ENCODE peak calls at places on chromosome 11, in nine cellular contexts. C is coronary artery; R is hepatocyte; F is CD4-positive, CD25-positive, alpha-beta regulatory T cell; I is mammary epithelial cell; L is cardiac muscle cell; H is kidney; G is ascending aorta; D is mesendoderm. P is an unnamed sample.

GRCh38 chr11:1280116-1281035 is 29.1 kb downstream of the TOLLIP start:
- DNase-seq in C (no peak), R (no peak), F (no peak), I (no peak), L (no peak), H (peak; percentile 61), G (no peak), D (no peak), P (no peak)

GRCh38 chr11:132033051-132033450 is 662.6 kb downstream of the NTM start:
- DNase-seq in C (no peak), R (no peak), F (no peak), I (no peak), L (peak; percentile 32), H (no peak), G (no peak), D (no peak), P (no peak)

GRCh38 chr11:28447226-28447625 is 339.0 kb downstream of the METTL15 start:
- DNase-seq in C (no peak), R (no peak), F (no peak), I (no peak), L (peak; percentile 55), H (no peak), G (no peak), D (no peak), P (no peak)

GRCh38 chr11:59358595-59358994 is at the start of gene OR5AN1:
- DNase-seq in C (no peak), R (no peak), F (no peak), I (no peak), L (no peak), H (no peak), G (no peak), D (no peak), P (no peak)

GRCh38 chr11:45988922-45989321 is 66.5 kb downstream of the LARGE2 start:
- DNase-seq in C (no peak), R (no peak), F (no peak), I (no peak), L (no peak), H (no peak), G (no peak), D (no peak), P (no peak)

GRCh38 chr11:17735823-17736772 is 1.5 kb downstream of the KCNC1 start:
- DNase-seq in C (no peak), R (no peak), F (no peak), I (no peak), L (no peak), H (peak; percentile 72), G (no peak), D (no peak), P (no peak)

GRCh38 chr11:62994775-62995174 is 10.0 kb upstream of the SLC22A6 start:
- DNase-seq in C (no peak), R (no peak), F (no peak), I (no peak), L (no peak), H (no peak), G (no peak), D (no peak), P (no peak)

GRCh38 chr11:70650075-70650909 is 252.0 kb downstream of the CTTN start:
- DNase-seq in C (no peak), R (peak; percentile 91), F (peak; percentile 27), I (peak; percentile 57), L (peak; percentile 82), H (no peak), G (no peak), D (peak; percentile 83), P (no peak)

GRCh38 chr11:6443269-6444003 is 2.6 kb upstream of the HPX start:
- DNase-seq in C (no peak), R (peak; percentile 74), F (peak; percentile 67), I (peak; percentile 27), L (peak; percentile 72), H (peak; percentile 79), G (no peak), D (peak; percentile 69), P (peak; percentile 67)

GRCh38 chr11:118068206-118068944 is 8.5 kb upstream of the TMPRSS4 start:
- DNase-seq in C (no peak), R (no peak), F (no peak), I (no peak), L (no peak), H (no peak), G (no peak), D (peak; percentile 67), P (no peak)

GRCh38 chr11:45147871-45148270 is 1.4 kb downstream of the PRDM11 start:
- DNase-seq in C (no peak), R (no peak), F (no peak), I (no peak), L (no peak), H (no peak), G (no peak), D (no peak), P (no peak)

GRCh38 chr11:18265949-18266348 is at the start of gene SAA1:
- DNase-seq in C (no peak), R (peak; percentile 15), F (no peak), I (peak; percentile 87), L (peak; percentile 39), H (no peak), G (no peak), D (no peak), P (no peak)

GRCh38 chr11:105582497-105582896 is 27.4 kb upstream of the GRIA4 start:
- DNase-seq in C (no peak), R (no peak), F (no peak), I (peak; percentile 0), L (no peak), H (no peak), G (no peak), D (no peak), P (no peak)

GRCh38 chr11:3865388-3866193 is 10.1 kb downstream of the STIM1 start:
- DNase-seq in C (no peak), R (no peak), F (peak; percentile 56), I (peak; percentile 66), L (peak; percentile 80), H (no peak), G (no peak), D (no peak), P (no peak)

GRCh38 chr11:96316869-96317268 is 26.1 kb downstream of the MAML2 start:
- DNase-seq in C (no peak), R (no peak), F (no peak), I (no peak), L (no peak), H (no peak), G (no peak), D (no peak), P (no peak)

GRCh38 chr11:96318850-96319249 is 24.1 kb downstream of the MAML2 start:
- DNase-seq in C (no peak), R (no peak), F (no peak), I (no peak), L (no peak), H (no peak), G (no peak), D (no peak), P (no peak)

GRCh38 chr11:96318399-96318798 is 24.6 kb downstream of the MAML2 start:
- DNase-seq in C (no peak), R (no peak), F (no peak), I (no peak), L (no peak), H (no peak), G (no peak), D (no peak), P (no peak)

GRCh38 chr11:96317985-96318384 is 25.0 kb downstream of the MAML2 start:
- DNase-seq in C (no peak), R (no peak), F (no peak), I (no peak), L (no peak), H (no peak), G (no peak), D (no peak), P (no peak)

DNA sequence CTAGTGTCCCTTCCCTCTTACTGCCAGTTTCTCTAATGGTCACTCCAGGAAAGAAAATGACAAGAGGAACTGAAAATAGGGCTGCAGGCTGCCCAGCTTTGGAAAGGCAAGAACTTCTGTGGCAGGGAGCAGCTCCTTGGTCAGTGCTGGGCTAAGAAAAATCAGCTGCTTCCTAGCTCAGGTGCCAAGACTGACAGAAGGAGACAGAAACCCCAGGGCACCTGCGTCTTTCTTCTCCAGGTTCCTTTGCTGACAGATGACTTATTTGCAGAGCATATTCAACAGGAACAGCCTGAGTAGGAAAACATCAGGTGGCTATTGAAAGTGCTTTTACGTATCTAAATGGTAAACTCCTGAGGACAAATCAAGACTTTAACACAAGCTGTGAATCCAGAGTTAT is 25.4 kb downstream of the MAML2 start:
- DNase-seq in C (no peak), R (no peak), F (no peak), I (no peak), L (no peak), H (no peak), G (no peak), D (no peak), P (no peak)
- H3K27ac ChIP-seq in C (peak overlapping the region; percentile 24), R (peak overlapping the region; percentile 37), F (no peak overlapping the region), I (no peak overlapping the region), L (peak overlapping the region; percentile 27), H (no peak overlapping the region), G (peak overlapping the region; percentile 1), D (no peak overlapping the region), P (peak overlapping the region; percentile 47)

GRCh38 chr11:49221112-49221511 is 12.7 kb upstream of the FOLH1 start:
- DNase-seq in C (no peak), R (no peak), F (no peak), I (no peak), L (no peak), H (no peak), G (no peak), D (no peak), P (no peak)
- H3K4me3 ChIP-seq in C (no peak overlapping the region), R (no peak overlapping the region), F (no peak overlapping the region), I (no peak overlapping the region), L (no peak overlapping the region), H (no peak overlapping the region), G (no peak overlapping the region), D (no peak overlapping the region), P (no peak overlapping the region)

DNA sequence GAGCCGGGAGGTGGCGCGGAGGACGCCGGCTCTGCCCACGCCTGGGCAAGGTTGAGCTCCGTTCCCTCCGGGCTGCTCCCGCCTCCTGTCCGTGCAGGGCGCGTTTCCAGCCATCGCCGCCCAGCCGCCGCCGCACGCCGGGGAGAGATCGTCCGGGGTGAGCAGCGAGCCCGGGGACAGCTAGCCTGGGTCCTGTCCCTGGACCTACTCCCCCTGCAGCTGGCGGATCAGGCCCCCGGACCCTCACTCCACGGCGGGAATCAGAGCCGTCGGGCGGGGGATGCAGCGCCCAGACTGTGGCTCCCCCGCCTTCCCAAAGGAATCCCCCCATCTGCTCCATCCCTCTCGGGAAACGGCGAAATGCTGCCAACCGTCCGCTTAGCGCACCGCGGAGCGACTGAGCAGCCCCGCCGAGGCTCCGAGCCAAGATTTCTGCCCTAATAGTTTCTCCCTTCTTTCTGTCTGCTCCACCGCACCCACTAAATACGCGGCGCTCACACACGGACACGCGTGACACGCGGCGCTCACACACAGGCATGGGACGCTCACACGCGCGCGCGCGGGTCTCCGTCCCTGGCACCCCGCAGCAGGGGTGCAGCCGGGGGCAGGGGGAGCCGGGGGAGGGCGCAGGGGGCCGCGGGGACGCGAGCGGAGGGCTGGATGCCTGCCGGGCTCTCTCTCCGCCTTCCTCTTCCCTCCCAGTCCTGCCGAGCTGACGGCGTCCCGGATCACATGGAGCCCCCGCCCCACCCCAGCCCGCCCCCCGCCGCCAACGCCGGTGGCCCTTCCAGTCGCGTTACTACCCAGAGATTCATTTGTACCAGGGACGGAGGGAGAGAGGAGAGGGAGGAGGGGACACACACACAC is at the start of gene KCNJ5:
- DNase-seq in C (no peak), R (peak; percentile 56), F (no peak), I (peak; percentile 39), L (no peak), H (peak; percentile 83), G (no peak), D (no peak), P (no peak)
- H3K27ac ChIP-seq in C (peak within 1 kb of the TSS; percentile 31), R (no peak within 1 kb of the TSS), F (no peak within 1 kb of the TSS), I (no peak within 1 kb of the TSS), L (peak within 1 kb of the TSS; percentile 87), H (peak within 1 kb of the TSS; percentile 18), G (no peak within 1 kb of the TSS), D (no peak within 1 kb of the TSS), P (no peak within 1 kb of the TSS)

GRCh38 chr11:32434387-32435151 is 770 bp downstream of the WT1 start:
- DNase-seq in C (no peak), R (no peak), F (no peak), I (no peak), L (peak; percentile 87), H (no peak), G (no peak), D (peak; percentile 79), P (no peak)
- H3K4me3 ChIP-seq in C (peak overlapping the region; percentile 69), R (no peak overlapping the region), F (no peak overlapping the region), I (peak overlapping the region; percentile 6), L (peak overlapping the region; percentile 22), H (peak overlapping the region; percentile 56), G (peak overlapping the region; percentile 31), D (no peak overlapping the region), P (no peak overlapping the region)

P was measured in naive thymus-derived CD4-positive, alpha-beta T cell.